ENCODE peak calls at places on chromosomes 13 and 19, in four cellular contexts. U is body of pancreas; O is CD4-positive, alpha-beta memory T cell; X is Panc1. I is an unnamed sample. For H3K27me3, the result is how much of the 10 kb centered on the place peaks cover.

GRCh38 chr13:49791214-49791752 is 1.2 kb downstream of the KPNA3 start:
- DNase-seq in U (peak), O (no peak), X (no peak), I (no peak)

GRCh38 chr13:36509369-36509768 is 77.1 kb downstream of the CCNA1 start:
- DNase-seq in X (no peak), O (no peak), U (no peak), I (no peak)

GRCh38 chr13:62760724-62761123 is 1345.1 kb upstream of the PCDH20 start:
- DNase-seq in U (no peak), X (no peak), O (no peak), I (no peak)

GRCh38 chr13:114135731-114136171 is 3.3 kb upstream of the RASA3 start:
- DNase-seq in U (no peak), O (no peak), X (no peak), I (no peak)

GRCh38 chr13:62296812-62297211 is 881.2 kb upstream of the PCDH20 start:
- DNase-seq in X (no peak), O (no peak), U (no peak), I (no peak)

GRCh38 chr13:98253526-98253925 is 76.5 kb upstream of the RNF113B start:
- DNase-seq in O (no peak), X (no peak), U (no peak), I (no peak)

GRCh38 chr19:13082192-13083007 is 20.3 kb downstream of the LYL1 start:
- DNase-seq in O (no peak), U (peak), X (no peak), I (no peak)

GRCh38 chr19:45079063-45079910 is at the start of gene GEMIN7:
- DNase-seq in X (no peak), O (peak), U (peak), I (no peak)

GRCh38 chr13:48055712-48056111 is 18.2 kb downstream of the NUDT15 start:
- DNase-seq in U (no peak), O (no peak), X (no peak), I (no peak)

GRCh38 chr13:24194447-24194846 is 33.9 kb downstream of the SPATA13 start:
- DNase-seq in O (no peak), X (no peak), U (no peak), I (no peak)

GRCh38 chr19:49555600-49556411 is 24.6 kb downstream of the NOSIP start:
- DNase-seq in U (peak), X (no peak), O (peak), I (no peak)

GRCh38 chr13:79807554-79807953 is 326.6 kb downstream of the NDFIP2 start:
- DNase-seq in U (no peak), O (no peak), X (no peak), I (no peak)

GRCh38 chr13:70249332-70250064 is 141.2 kb upstream of the KLHL1 start:
- DNase-seq in X (peak), O (no peak), U (no peak), I (peak)

GRCh38 chr19:19539738-19540703 is 2.0 kb downstream of the CILP2 start:
- DNase-seq in X (no peak), O (peak), U (peak), I (peak)

GRCh38 chr19:459724-460511 is 915 bp downstream of the SHC2 start:
- DNase-seq in O (peak), U (peak), X (no peak), I (no peak)

GRCh38 chr13:50080856-50081105 is 65.5 kb downstream of the KCNRG start:
- DNase-seq in O (peak), U (no peak), X (no peak), I (no peak)

GRCh38 chr13:43264460-43264859 is 241.1 kb downstream of the DNAJC15 start:
- DNase-seq in X (no peak), U (no peak), O (no peak), I (no peak)

GRCh38 chr13:51832471-51833152 is 12.4 kb downstream of the TMEM272 start:
- DNase-seq in U (peak), O (peak), X (no peak), I (no peak)

GRCh38 chr19:7547153-7547552 is 11.6 kb downstream of the PNPLA6 start:
- DNase-seq in U (no peak), O (no peak), X (no peak), I (no peak)

GRCh38 chr13:31468114-31468902 is 268.5 kb downstream of the B3GLCT start:
- DNase-seq in U (no peak), X (no peak), O (no peak), I (no peak)

GRCh38 chr13:112903071-112903577 is 65.9 kb upstream of the MCF2L start:
- DNase-seq in O (no peak), X (no peak), U (no peak), I (no peak)

GRCh38 chr13:113670541-113670940 is 3.5 kb downstream of the GRK1 start:
- DNase-seq in U (peak), O (no peak), X (no peak), I (no peak)

GRCh38 chr13:94811753-94812152 is 99.4 kb upstream of the SOX21 start:
- DNase-seq in U (no peak), X (no peak), O (no peak), I (no peak)

GRCh38 chr13:114164681-114165429 is 14.2 kb upstream of the CFAP97D2 start:
- DNase-seq in X (no peak), U (no peak), O (no peak), I (no peak)

GRCh38 chr13:75877092-75877491 is 241.0 kb downstream of the LMO7 start:
- DNase-seq in X (no peak), U (no peak), O (no peak), I (no peak)

GRCh38 chr13:78689011-78689410 is 30.1 kb upstream of the OBI1 start:
- DNase-seq in X (no peak), O (no peak), U (no peak), I (no peak)

GRCh38 chr19:18203408-18203862 is 407 bp downstream of the RAB3A start:
- DNase-seq in O (no peak), X (no peak), U (peak), I (no peak)

GRCh38 chr19:22945560-22945959 is 57.4 kb downstream of the ZNF728 start:
- DNase-seq in O (no peak), X (no peak), U (no peak), I (no peak)

GRCh38 chr19:40387151-40387550 is 2.8 kb downstream of the HIPK4 start:
- DNase-seq in X (no peak), O (no peak), U (no peak), I (no peak)

GRCh38 chr19:11405846-11406643 is 13.1 kb downstream of the RGL3 start:
- DNase-seq in O (no peak), U (no peak), X (no peak), I (no peak)

GRCh38 chr19:3881272-3882040 is 971 bp downstream of the ATCAY start:
- DNase-seq in O (no peak), U (no peak), X (no peak), I (no peak)

GRCh38 chr19:3880471-3881271 is at the start of gene ATCAY:
- DNase-seq in X (no peak), U (no peak), O (no peak), I (no peak)

GRCh38 chr19:3879656-3880055 is 829 bp upstream of the ATCAY start:
- DNase-seq in X (no peak), U (no peak), O (no peak), I (no peak)

GRCh38 chr19:3882041-3882384 is 1.5 kb downstream of the ATCAY start:
- DNase-seq in X (no peak), U (no peak), O (no peak), I (no peak)
- H3K27me3 ChIP-seq in X (under half), U (under half), O (under half), I (under half)

GRCh38 chr19:21568816-21569496 is 63.6 kb downstream of the ZNF429 start:
- DNase-seq in X (no peak), O (peak), U (peak), I (peak)
- H3K4me3 ChIP-seq in X (no peak), O (peak), U (no peak), I (peak)

GRCh38 chr19:47186337-47187022 is 44.5 kb downstream of the BBC3 start:
- DNase-seq in X (no peak), U (no peak), O (peak), I (no peak)
- H3K27me3 ChIP-seq in X (under half), U (under half), O (under half), I (under half)

GRCh38 chr19:31567776-31568175 is 218.5 kb upstream of the TSHZ3 start:
- DNase-seq in U (no peak), O (no peak), X (no peak), I (no peak)
- H3K4me3 ChIP-seq in U (no peak), O (no peak), X (no peak), I (no peak)

GRCh38 chr19:54803410-54803809 is at the start of gene KIR2DL4:
- DNase-seq in X (no peak), U (no peak), O (no peak), I (no peak)

GRCh38 chr19:54806516-54806838 is 3.1 kb downstream of the KIR2DL4 start:
- DNase-seq in O (no peak), U (no peak), X (no peak), I (no peak)

GRCh38 chr19:54805665-54806515 is 2.5 kb downstream of the KIR2DL4 start:
- DNase-seq in O (no peak), X (no peak), U (no peak), I (no peak)

GRCh38 chr19:54804571-54804970 is 1.2 kb downstream of the KIR2DL4 start:
- DNase-seq in X (no peak), O (no peak), U (no peak), I (no peak)

GRCh38 chr19:54804101-54804500 is 691 bp downstream of the KIR2DL4 start:
- DNase-seq in O (no peak), U (no peak), X (no peak), I (no peak)
- H3K27me3 ChIP-seq in O (under half), U (under half), X (under half), I (under half)

DNA sequence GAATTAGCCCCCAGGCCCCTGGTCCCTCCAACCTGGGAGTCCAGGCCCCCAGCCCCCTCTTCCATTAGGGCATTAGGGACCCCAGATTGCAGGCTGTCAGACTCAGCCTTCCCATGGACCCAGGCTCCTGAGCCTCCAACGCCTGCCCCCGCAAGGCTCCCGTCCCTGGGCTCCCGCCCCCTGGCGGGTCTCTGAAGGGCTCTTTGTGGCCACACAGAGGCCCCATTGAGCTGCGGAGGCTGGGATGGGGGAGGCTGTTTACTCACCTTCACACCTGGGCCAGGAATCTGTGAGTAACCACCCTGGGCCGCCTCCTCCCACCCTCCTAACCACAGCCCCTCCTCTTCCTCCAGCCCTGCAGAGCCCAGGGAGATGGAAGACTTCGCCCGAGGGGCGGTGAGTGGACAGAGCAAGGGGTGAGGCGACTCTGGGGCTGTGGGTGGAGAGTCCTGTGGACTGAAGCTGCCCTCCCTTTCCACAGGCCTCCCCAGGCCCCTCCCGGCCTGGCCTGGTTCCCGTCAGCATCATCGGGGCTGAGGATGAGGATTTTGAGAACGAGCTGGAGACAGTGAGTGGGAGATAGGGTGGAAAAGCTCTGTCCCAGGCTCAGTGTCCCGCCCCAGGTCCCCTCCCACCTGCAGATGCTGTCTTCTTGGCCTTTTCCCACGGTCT is 4.9 kb downstream of the ARHGEF1 start:
- DNase-seq in X (no peak), U (peak), O (peak), I (peak)
- H3K4me3 ChIP-seq in X (no peak), U (no peak), O (peak), I (no peak)

DNA sequence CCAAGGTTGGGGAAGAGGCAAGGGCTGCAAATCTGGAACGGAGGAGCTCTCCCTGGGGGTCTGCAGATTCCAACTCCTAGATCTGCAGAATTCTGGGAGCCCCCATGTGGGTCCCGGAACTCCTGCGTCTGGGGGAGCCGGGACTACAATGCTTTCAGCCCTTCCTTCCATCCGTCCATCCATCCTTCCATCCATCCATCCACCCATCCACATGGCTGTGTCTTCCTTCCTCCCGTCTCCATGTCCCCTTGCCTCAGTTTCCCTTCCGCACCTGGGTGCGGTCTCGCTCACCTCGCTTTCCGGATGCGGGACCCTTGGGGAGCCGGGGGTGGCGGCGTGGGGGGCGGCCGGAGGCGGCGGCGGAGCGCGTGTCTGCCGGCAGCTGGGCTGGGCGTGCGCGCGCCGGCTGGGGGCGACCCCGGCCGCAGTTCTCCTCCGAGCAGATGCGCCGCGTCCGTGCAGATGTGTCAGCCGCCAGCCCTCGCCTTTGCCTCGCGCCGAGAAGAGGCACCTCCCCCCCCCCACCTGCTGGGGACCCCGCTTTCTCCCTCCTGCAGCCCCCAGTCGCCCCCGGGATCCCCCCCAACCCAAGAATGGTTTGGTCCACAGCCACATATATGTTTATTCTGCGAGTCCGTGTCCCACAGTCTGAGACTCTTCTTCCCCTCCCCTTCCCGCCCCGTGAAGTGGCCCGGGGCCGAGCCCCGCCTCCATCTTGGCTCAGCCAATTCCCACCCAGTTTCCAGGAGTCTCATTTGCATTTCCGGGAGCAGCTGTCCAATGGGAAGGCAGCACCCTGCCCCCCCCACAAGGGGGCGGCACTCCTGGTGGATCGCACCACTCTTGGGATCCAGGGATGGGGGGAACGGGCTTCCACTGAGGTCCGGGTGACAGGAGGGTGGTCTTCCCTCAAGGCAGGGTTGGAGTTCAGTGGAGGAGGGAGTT is 8.8 kb downstream of the ISOC2 start:
- DNase-seq in O (no peak), U (peak), X (no peak), I (no peak)
- H3K27me3 ChIP-seq in O (under half), U (under half), X (under half), I (under half)

I was measured in kidney epithelial cell.